ENCODE peak calls at places on chromosomes 7 and 10, in five cellular contexts. T, U, A, P and X are unnamed samples.

GRCh38 chr7:96548664-96549063 is 161.0 kb downstream of the SEM1 start:
- DNase-seq in T (peak), U (no peak), A (no peak), P (no peak), X (no peak)

GRCh38 chr10:24463683-24464426 is 254.9 kb downstream of the KIAA1217 start:
- DNase-seq in T (no peak), U (peak), A (no peak), P (peak), X (peak)

GRCh38 chr10:76017026-76017732 is 585.8 kb downstream of the LRMDA start:
- DNase-seq in T (no peak), U (no peak), A (no peak), P (no peak), X (no peak)

GRCh38 chr10:98636921-98637329 is 190.2 kb upstream of the HPS1 start:
- DNase-seq in T (no peak), U (no peak), A (no peak), P (no peak), X (no peak)

GRCh38 chr10:71076473-71077142 is 135.8 kb upstream of the UNC5B start:
- DNase-seq in T (no peak), U (no peak), A (no peak), P (no peak), X (no peak)

GRCh38 chr10:125011171-125011925 is 69.4 kb downstream of the ZRANB1 start:
- DNase-seq in T (no peak), U (no peak), A (no peak), P (no peak), X (no peak)

GRCh38 chr7:1847260-1848001 is 177.4 kb downstream of the ELFN1 start:
- DNase-seq in T (no peak), U (no peak), A (no peak), P (no peak), X (no peak)

GRCh38 chr10:11159543-11160215 is 142.0 kb downstream of the CELF2 start:
- DNase-seq in T (no peak), U (no peak), A (no peak), P (no peak), X (no peak)

GRCh38 chr7:158689500-158689899 is 15.1 kb downstream of the NCAPG2 start:
- DNase-seq in T (no peak), U (no peak), A (no peak), P (no peak), X (no peak)